ENCODE peak calls at places on chromosomes 5 and 9, in ten cellular contexts. O, H, M, W, U, N, Z, Q, E and C are unnamed samples.

GRCh38 chr9:18071651-18072060 is 402.3 kb upstream of the ADAMTSL1 start:
- DNase-seq in N (no peak), H (no peak), M (no peak), W (no peak), O (peak; percentile 21), U (no peak), Z (peak; percentile 21), Q (no peak), E (no peak), C (peak; percentile 12)

GRCh38 chr9:107999890-108000289 is 510.3 kb upstream of the KLF4 start:
- DNase-seq in O (no peak), Z (peak; percentile 40), W (no peak), E (no peak), Q (no peak), M (no peak), N (no peak), H (no peak), U (no peak), C (peak; percentile 4)

GRCh38 chr5:39578887-39579497 is 154.2 kb upstream of the DAB2 start:
- DNase-seq in U (no peak), Q (no peak), N (no peak), H (no peak), E (no peak), Z (peak; percentile 65), W (no peak), M (no peak), O (no peak), C (peak; percentile 6)

GRCh38 chr5:4676934-4677333 is 463.2 kb upstream of the ADAMTS16 start:
- DNase-seq in E (no peak), U (no peak), H (no peak), W (no peak), M (no peak), N (no peak), O (no peak), Q (no peak), Z (no peak), C (peak; percentile 71)

GRCh38 chr9:32291370-32291769 is 93.1 kb upstream of the ACO1 start:
- DNase-seq in M (no peak), Q (no peak), W (no peak), N (no peak), U (no peak), H (no peak), Z (peak; percentile 13), O (no peak), E (no peak), C (no peak)

GRCh38 chr5:159030357-159030756 is 69.4 kb downstream of the EBF1 start:
- DNase-seq in H (no peak), O (no peak), Z (no peak), N (no peak), E (no peak), Q (no peak), M (no peak), W (no peak), U (no peak), C (no peak)

GRCh38 chr5:38453506-38453905 is 102.9 kb downstream of the LIFR start:
- DNase-seq in O (no peak), U (no peak), N (no peak), E (no peak), H (no peak), M (peak; percentile 49), Q (no peak), Z (no peak), W (no peak), C (no peak)

GRCh38 chr9:15735083-15735974 is 182.5 kb downstream of the CCDC171 start:
- DNase-seq in U (no peak), O (peak; percentile 92), E (no peak), N (no peak), H (no peak), Z (peak; percentile 86), Q (no peak), M (no peak), W (peak; percentile 79), C (peak; percentile 88)

GRCh38 chr5:136087961-136088871 is 44.4 kb upstream of the SMAD5 start:
- DNase-seq in Q (peak; percentile 65), U (peak; percentile 58), Z (no peak), W (no peak), E (peak; percentile 88), M (peak; percentile 94), O (peak; percentile 45), N (peak; percentile 69), H (peak; percentile 75), C (peak; percentile 60)

GRCh38 chr5:178080618-178081410 is 32.5 kb upstream of the N4BP3 start:
- DNase-seq in H (no peak), N (no peak), Z (peak; percentile 59), W (no peak), E (no peak), U (no peak), Q (no peak), O (no peak), M (no peak), C (no peak)

GRCh38 chr9:6779417-6780241 is 21.9 kb downstream of the KDM4C start:
- DNase-seq in Z (no peak), M (peak; percentile 54), O (peak; percentile 72), U (no peak), Q (no peak), N (no peak), E (no peak), H (no peak), W (no peak), C (peak; percentile 77)

GRCh38 chr5:87829214-87829551 is 416.5 kb upstream of the CCNH start:
- DNase-seq in E (peak; percentile 74), M (peak; percentile 76), W (no peak), U (peak; percentile 73), H (no peak), Q (no peak), O (peak; percentile 2), N (no peak), Z (peak; percentile 96), C (peak; percentile 93)

GRCh38 chr9:22158983-22159382 is 149.9 kb upstream of the CDKN2B start:
- DNase-seq in U (peak; percentile 76), Q (peak; percentile 86), Z (peak; percentile 87), O (peak; percentile 97), H (peak; percentile 72), E (no peak), N (no peak), M (peak; percentile 61), W (no peak), C (peak; percentile 81)

GRCh38 chr9:127444283-127444920 is 6.8 kb downstream of the RPL12 start:
- DNase-seq in M (no peak), U (no peak), E (no peak), O (no peak), W (no peak), H (no peak), N (peak; percentile 18), Q (no peak), Z (no peak), C (no peak)

GRCh38 chr5:93674138-93674537 is 67.3 kb downstream of the POU5F2 start:
- DNase-seq in W (no peak), E (no peak), M (no peak), H (no peak), N (no peak), Q (no peak), O (no peak), U (no peak), Z (no peak), C (no peak)
- H3K27ac ChIP-seq in W (no peak overlapping the region), E (no peak overlapping the region), M (no peak overlapping the region), H (no peak overlapping the region), N (no peak overlapping the region), Q (no peak overlapping the region), O (no peak overlapping the region), U (no peak overlapping the region), Z (no peak overlapping the region), C (no peak overlapping the region)

GRCh38 chr9:130260816-130261765 is 4.5 kb upstream of the HMCN2 start:
- DNase-seq in U (peak; percentile 28), O (no peak), W (no peak), H (peak; percentile 46), N (no peak), E (no peak), M (no peak), Q (no peak), Z (no peak), C (no peak)

GRCh38 chr9:130264414-130265350 is 878 bp upstream of the HMCN2 start:
- DNase-seq in O (no peak), Q (no peak), N (no peak), E (no peak), M (no peak), Z (no peak), U (peak; percentile 18), W (no peak), H (peak; percentile 55), C (no peak)

GRCh38 chr9:130263601-130264413 is 1.8 kb upstream of the HMCN2 start:
- DNase-seq in M (no peak), Z (peak; percentile 42), U (peak; percentile 19), N (no peak), Q (no peak), H (peak; percentile 40), O (no peak), E (peak; percentile 78), W (no peak), C (peak; percentile 18)

GRCh38 chr9:130262061-130262745 is 3.4 kb upstream of the HMCN2 start:
- DNase-seq in O (no peak), M (no peak), Z (no peak), W (no peak), U (peak; percentile 4), E (no peak), N (no peak), H (peak; percentile 22), Q (no peak), C (no peak)

GRCh38 chr9:130262771-130263170 is 2.8 kb upstream of the HMCN2 start:
- DNase-seq in M (no peak), Q (no peak), O (no peak), E (no peak), U (peak; percentile 11), H (no peak), Z (no peak), W (no peak), N (no peak), C (no peak)
- TF ChIP-seq CTCF in M (no peak), Q (no peak), O (no peak), E (no peak), U (no peak), H (no peak), Z (no peak), W (no peak), N (no peak), C (no peak)

GRCh38 chr5:102863764-102864560 is 108.9 kb downstream of the PAM start:
- DNase-seq in N (no peak), H (no peak), U (no peak), O (no peak), Q (no peak), Z (no peak), E (no peak), W (no peak), M (no peak), C (no peak)
- H3K27ac ChIP-seq in N (no peak overlapping the region), H (peak overlapping the region; percentile 30), U (peak overlapping the region; percentile 86), O (no peak overlapping the region), Q (no peak overlapping the region), Z (no peak overlapping the region), E (peak overlapping the region; percentile 92), W (no peak overlapping the region), M (no peak overlapping the region), C (no peak overlapping the region)

DNA sequence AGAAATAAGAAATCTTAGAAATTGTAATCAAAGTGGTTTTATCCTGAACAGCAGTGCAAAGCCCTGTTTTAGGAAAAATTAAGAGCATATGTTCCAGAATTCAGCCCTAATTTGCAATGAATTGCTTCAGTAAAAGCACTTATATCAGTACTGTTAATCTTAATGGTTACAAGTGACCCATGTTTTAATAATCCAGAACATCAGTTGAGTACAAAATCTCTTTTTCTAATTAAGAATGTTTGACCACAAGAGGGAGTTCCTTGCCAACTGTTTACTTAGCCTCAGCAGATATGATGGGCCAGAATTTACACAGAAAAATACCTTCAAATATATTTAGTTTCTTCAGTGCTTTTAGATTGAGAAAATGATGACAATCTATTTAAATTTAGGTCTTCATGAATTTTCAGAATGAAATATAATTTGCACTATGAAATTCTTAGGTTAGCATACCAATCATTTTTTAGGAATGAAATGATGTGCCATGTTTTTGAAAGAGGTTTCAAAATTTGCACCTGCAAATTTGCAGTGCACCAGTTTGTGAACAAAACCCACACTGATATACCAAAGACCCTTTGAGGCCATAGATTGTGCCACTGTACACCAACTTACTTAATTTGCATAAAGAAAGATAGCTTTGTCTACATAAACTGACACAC is 926.3 kb upstream of the ARRDC3 start:
- DNase-seq in O (peak; percentile 4), E (no peak), U (no peak), Z (peak; percentile 61), N (no peak), H (no peak), M (no peak), Q (no peak), W (no peak), C (peak; percentile 27)
- TF ChIP-seq CTCF in O (peak; percentile 44), E (no peak), U (no peak), Z (peak; percentile 70), N (no peak), H (no peak), M (peak; percentile 50), Q (peak; percentile 21), W (peak; percentile 51), C (peak; percentile 46)